ENCODE peak calls at places on chromosomes 4 and X, in eight cellular contexts. K is ELR, I is heart left ventricle, A is colonic mucosa, S is keratinocyte, P is glutamatergic neuron, U is tibial nerve, L is fibroblast of lung. X is an unnamed sample.

GRCh38 chr4:115374621-115375020 is 261.2 kb upstream of the NDST4 start:
- DNase-seq in P (no peak), U (no peak), S (no peak), I (no peak), A (no peak), K (no peak), L (no peak), X (no peak)

GRCh38 chrX:56995271-56995994 is at the start of gene SPIN3:
- DNase-seq in A (peak), U (peak), K (peak), S (no peak), L (peak), I (peak), P (peak), X (peak)

GRCh38 chr4:174334628-174335027 is 50.9 kb downstream of the CEP44 start:
- DNase-seq in L (no peak), P (no peak), I (no peak), K (no peak), A (no peak), U (no peak), S (peak), X (no peak)

GRCh38 chrX:48831136-48831908 is 4.1 kb downstream of the PCSK1N start:
- DNase-seq in S (no peak), A (no peak), L (no peak), U (no peak), K (no peak), P (no peak), I (no peak), X (no peak)

GRCh38 chrX:154398668-154399526 is 720 bp downstream of the RPL10 start:
- DNase-seq in U (peak), K (peak), L (peak), P (peak), A (peak), S (no peak), I (peak), X (peak)

GRCh38 chrX:42975906-42976305 is 197.9 kb upstream of the PPP1R2C start:
- DNase-seq in P (no peak), S (no peak), L (no peak), U (no peak), K (no peak), A (no peak), I (no peak), X (no peak)

GRCh38 chrX:34654939-34655338 is 2.1 kb downstream of the TMEM47 start:
- DNase-seq in I (no peak), L (peak), S (no peak), P (no peak), K (no peak), A (no peak), U (no peak), X (no peak)

GRCh38 chr4:83922419-83922818 is 386.5 kb downstream of the GPAT3 start:
- DNase-seq in U (no peak), L (no peak), I (no peak), S (no peak), A (no peak), K (no peak), P (no peak), X (no peak)

GRCh38 chr4:123821861-123822260 is 425.3 kb downstream of the SPRY1 start:
- DNase-seq in A (no peak), P (no peak), U (no peak), I (no peak), S (no peak), K (no peak), L (peak), X (no peak)

GRCh38 chr4:4415806-4416805 is 29.2 kb downstream of the NSG1 start:
- DNase-seq in P (no peak), K (no peak), S (no peak), A (no peak), L (no peak), I (peak), U (no peak), X (no peak)

GRCh38 chr4:58807843-58808605 is 1697.8 kb upstream of the IGFBP7 start:
- DNase-seq in P (no peak), L (no peak), A (no peak), S (no peak), K (peak), U (no peak), I (no peak), X (peak)

GRCh38 chrX:78595901-78596502 is 63.1 kb downstream of the RTL3 start:
- DNase-seq in U (no peak), A (no peak), I (no peak), L (peak), S (no peak), K (peak), P (peak), X (no peak)

GRCh38 chr4:38082424-38083374 is 122.5 kb downstream of the PTTG2 start:
- DNase-seq in I (no peak), U (no peak), A (no peak), L (peak), P (no peak), S (no peak), K (peak), X (no peak)

GRCh38 chrX:69165116-69165651 is at the start of gene PJA1:
- DNase-seq in U (peak), S (no peak), K (peak), P (peak), L (peak), A (peak), I (peak), X (peak)

GRCh38 chr4:22356996-22357596 is 158.8 kb downstream of the ADGRA3 start:
- DNase-seq in U (no peak), K (peak), L (peak), I (no peak), S (no peak), A (no peak), P (no peak), X (peak)

GRCh38 chrX:153817291-153817690 is 13.1 kb downstream of the PDZD4 start:
- DNase-seq in L (no peak), P (no peak), A (no peak), K (no peak), I (no peak), U (no peak), S (no peak), X (no peak)

GRCh38 chrX:150692296-150692695 is 900 bp upstream of the MTMR1 start:
- DNase-seq in A (no peak), P (no peak), L (no peak), I (no peak), S (no peak), U (no peak), K (peak), X (no peak)

GRCh38 chr4:145909331-145909730 is 29.3 kb downstream of the ZNF827 start:
- DNase-seq in S (no peak), K (no peak), L (no peak), I (peak), A (peak), U (no peak), P (peak), X (no peak)

GRCh38 chrX:2819345-2820130 is 9.2 kb upstream of the GYG2 start:
- DNase-seq in I (no peak), S (no peak), K (peak), A (peak), U (no peak), L (peak), P (no peak), X (no peak)

GRCh38 chr4:7124643-7125442 is 57.0 kb upstream of the GRPEL1 start:
- DNase-seq in L (peak), I (no peak), U (peak), P (no peak), S (no peak), K (peak), A (peak), X (peak)

GRCh38 chr4:184309241-184310170 is 91.8 kb upstream of the ENPP6 start:
- DNase-seq in I (no peak), A (peak), U (no peak), L (no peak), S (no peak), P (no peak), K (no peak), X (no peak)

GRCh38 chrX:34197946-34198345 is 65.8 kb upstream of the FAM47A start:
- DNase-seq in A (no peak), S (no peak), U (no peak), L (no peak), K (no peak), P (no peak), I (no peak), X (no peak)

GRCh38 chr4:17884063-17884462 is 73.3 kb downstream of the NCAPG start:
- DNase-seq in A (no peak), S (no peak), K (no peak), L (peak), I (no peak), U (no peak), P (no peak), X (no peak)

GRCh38 chrX:2967998-2968909 is 38.1 kb upstream of the ARSH start:
- DNase-seq in L (peak), K (peak), I (peak), S (peak), P (peak), A (peak), U (peak), X (no peak)

GRCh38 chrX:154834562-154834961 is at the start of gene SMIM9:
- DNase-seq in K (no peak), I (no peak), P (no peak), S (no peak), A (no peak), U (no peak), L (no peak), X (no peak)

GRCh38 chr4:71870456-71870855 is 86.6 kb upstream of the GC start:
- DNase-seq in K (no peak), I (no peak), L (no peak), S (no peak), U (no peak), P (no peak), A (no peak), X (no peak)

GRCh38 chr4:82984459-82984858 is 26.2 kb downstream of the LIN54 start:
- DNase-seq in P (no peak), U (no peak), L (peak), I (no peak), A (no peak), K (peak), S (no peak), X (peak)

GRCh38 chrX:13123857-13124345 is 79.5 kb upstream of the FAM9C start:
- DNase-seq in P (no peak), L (peak), A (no peak), I (no peak), S (no peak), U (no peak), K (peak), X (no peak)

GRCh38 chrX:109624641-109625311 is at the start of gene KCNE5:
- DNase-seq in P (peak), L (no peak), S (no peak), K (no peak), I (peak), U (no peak), A (no peak), X (no peak)

GRCh38 chr4:39054497-39054896 is 7.5 kb upstream of the KLHL5 start:
- DNase-seq in I (no peak), K (no peak), L (no peak), S (no peak), P (no peak), A (no peak), U (no peak), X (no peak)

GRCh38 chr4:83009529-83009928 is 1.1 kb downstream of the LIN54 start:
- DNase-seq in K (peak), P (no peak), S (no peak), A (no peak), U (no peak), I (no peak), L (peak), X (no peak)

GRCh38 chr4:59655996-59656395 is 1544.1 kb upstream of the ADGRL3 start:
- DNase-seq in A (no peak), S (no peak), K (peak), L (no peak), P (peak), I (no peak), U (no peak), X (peak)

GRCh38 chr4:23875317-23875716 is 14.5 kb downstream of the PPARGC1A start:
- DNase-seq in A (peak), K (no peak), P (no peak), L (peak), S (no peak), I (no peak), U (no peak), X (no peak)

GRCh38 chrX:108347800-108348199 is 90.4 kb downstream of the COL4A6 start:
- DNase-seq in K (no peak), U (no peak), I (no peak), P (peak), S (no peak), A (no peak), L (no peak), X (no peak)

GRCh38 chr4:126051709-126052424 is 737.1 kb downstream of the FAT4 start:
- DNase-seq in I (peak), L (peak), A (no peak), S (no peak), K (peak), U (no peak), P (no peak), X (peak)

X was measured in NCI-H226.